ENCODE peak calls at places on chromosomes 4 and X, in nine cellular contexts. Y is HCT116, G is GM12878, S is endothelial cell of umbilical vein, U is stomach, N is K562, J is breast epithelium, B is transverse colon, O is sigmoid colon. W is an unnamed sample.
A peak's percentile ranks its signal among the peaks of the same experiment; 100 is the strongest.

GRCh38 chr4:139783761-139784484 is 118.3 kb downstream of the MGST2 start:
- DNase-seq in Y (no peak), G (no peak), S (no peak), U (no peak), N (no peak), J (peak; percentile 52), B (no peak), O (peak; percentile 67), W (no peak)

GRCh38 chr4:30724217-30724616 is 4.0 kb downstream of the PCDH7 start:
- DNase-seq in Y (no peak), G (no peak), S (peak; percentile 69), U (no peak), N (no peak), J (no peak), B (no peak), O (no peak), W (no peak)

GRCh38 chrX:104921606-104922205 is 298.8 kb downstream of the TEX13A start:
- DNase-seq in Y (no peak), G (no peak), S (no peak), U (no peak), N (no peak), J (no peak), B (no peak), O (peak; percentile 57), W (no peak)

GRCh38 chrX:133813991-133814390 is 171.4 kb downstream of the GPC3 start:
- DNase-seq in Y (no peak), G (no peak), S (no peak), U (no peak), N (no peak), J (no peak), B (no peak), O (no peak), W (no peak)

GRCh38 chr4:101604976-101605375 is 185.6 kb upstream of the BANK1 start:
- DNase-seq in Y (no peak), G (no peak), S (no peak), U (no peak), N (no peak), J (no peak), B (no peak), O (no peak), W (no peak)

GRCh38 chr4:24164054-24164453 is 274.2 kb upstream of the PPARGC1A start:
- DNase-seq in Y (no peak), G (no peak), S (no peak), U (no peak), N (no peak), J (no peak), B (no peak), O (no peak), W (no peak)

GRCh38 chrX:12903646-12904045 is 2.8 kb upstream of the TLR8 start:
- DNase-seq in Y (no peak), G (no peak), S (no peak), U (no peak), N (no peak), J (no peak), B (no peak), O (no peak), W (no peak)

GRCh38 chr4:93852680-93853079 is 24.1 kb downstream of the ATOH1 start:
- DNase-seq in Y (no peak), G (no peak), S (no peak), U (no peak), N (no peak), J (no peak), B (no peak), O (no peak), W (no peak)

GRCh38 chr4:96874657-96875056 is 1034.8 kb downstream of the PDHA2 start:
- DNase-seq in Y (no peak), G (no peak), S (no peak), U (no peak), N (no peak), J (no peak), B (no peak), O (no peak), W (no peak)

GRCh38 chr4:157242871-157243270 is 22.3 kb downstream of the GRIA2 start:
- DNase-seq in Y (no peak), G (no peak), S (no peak), U (no peak), N (no peak), J (no peak), B (no peak), O (no peak), W (no peak)

GRCh38 chr4:88897752-88898151 is 159.2 kb downstream of the FAM13A start:
- DNase-seq in Y (no peak), G (no peak), S (no peak), U (no peak), N (no peak), J (no peak), B (no peak), O (no peak), W (no peak)

GRCh38 chrX:9538544-9539045 is 73.7 kb downstream of the TBL1X start:
- DNase-seq in Y (no peak), G (no peak), S (no peak), U (no peak), N (no peak), J (no peak), B (peak; percentile 33), O (no peak), W (no peak)

GRCh38 chr4:23149815-23150214 is 457.1 kb downstream of the GBA3 start:
- DNase-seq in Y (no peak), G (no peak), S (no peak), U (no peak), N (no peak), J (no peak), B (no peak), O (no peak), W (no peak)
- TF ChIP-seq POLR2A in Y (no peak), G (no peak), S (no peak), U (no peak), N (no peak), J (no peak), B (no peak), O (no peak), W (no peak)

DNA sequence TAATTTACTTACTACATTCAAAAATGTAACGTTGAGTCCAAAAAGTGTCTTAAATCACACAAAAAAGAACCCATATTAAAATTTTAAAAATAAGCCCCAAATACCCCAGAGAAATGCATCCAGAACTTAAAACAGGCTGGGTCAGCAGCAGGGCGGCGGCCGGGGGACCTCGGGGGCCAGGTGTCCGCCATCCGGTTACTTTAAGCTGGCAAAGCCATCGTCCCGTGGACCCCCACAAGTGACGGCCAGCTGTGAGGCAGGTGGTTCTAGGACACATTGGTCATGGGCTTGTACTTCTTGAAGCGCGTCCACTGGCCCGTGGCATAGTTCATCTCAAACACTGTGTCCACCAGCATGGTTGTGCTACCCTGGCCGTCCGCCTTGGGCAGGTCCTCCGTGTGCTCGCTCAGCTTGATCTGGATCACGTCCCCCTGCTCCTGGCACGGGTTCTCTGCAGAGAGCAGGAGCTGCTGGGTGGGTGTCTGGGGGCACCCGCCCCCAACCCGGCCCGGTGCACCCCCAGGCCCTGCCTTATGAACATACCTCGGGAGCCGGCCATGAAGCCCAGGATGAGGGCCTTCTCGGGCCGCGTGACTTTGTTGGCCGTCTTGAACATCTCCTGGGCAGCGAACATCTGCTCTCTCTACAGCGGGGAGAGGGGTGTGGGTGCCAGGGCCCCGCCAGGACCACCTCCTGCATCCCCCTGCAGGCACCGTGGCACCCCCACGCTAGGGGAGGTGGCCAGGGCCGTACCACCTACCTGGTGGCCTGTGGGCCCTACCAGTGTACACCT is 25.5 kb downstream of the NELFA start:
- DNase-seq in Y (no peak), G (no peak), S (no peak), U (no peak), N (no peak), J (no peak), B (no peak), O (no peak), W (no peak)
- TF ChIP-seq POLR2AphosphoS5 in Y (peak; percentile 10), G (no peak), S (no peak), U (no peak), N (no peak), J (no peak), B (no peak), O (no peak), W (no peak)

GRCh38 chr4:110196206-110196870 is 2.1 kb downstream of the ELOVL6 start:
- DNase-seq in Y (no peak), G (no peak), S (peak; percentile 55), U (peak; percentile 45), N (peak; percentile 76), J (no peak), B (peak; percentile 60), O (peak; percentile 66), W (peak; percentile 29)

GRCh38 chr4:110195561-110196205 is 2.7 kb downstream of the ELOVL6 start:
- DNase-seq in Y (no peak), G (no peak), S (peak; percentile 3), U (no peak), N (no peak), J (no peak), B (no peak), O (no peak), W (no peak)

GRCh38 chr4:110197421-110198398 is 705 bp downstream of the ELOVL6 start:
- DNase-seq in Y (no peak), G (no peak), S (peak; percentile 59), U (no peak), N (peak; percentile 23), J (no peak), B (peak; percentile 56), O (peak; percentile 70), W (peak; percentile 27)

GRCh38 chr4:110196871-110197420 is 1.5 kb downstream of the ELOVL6 start:
- DNase-seq in Y (no peak), G (no peak), S (peak; percentile 55), U (peak; percentile 50), N (peak; percentile 61), J (peak; percentile 23), B (peak; percentile 63), O (peak; percentile 73), W (peak; percentile 39)

DNA sequence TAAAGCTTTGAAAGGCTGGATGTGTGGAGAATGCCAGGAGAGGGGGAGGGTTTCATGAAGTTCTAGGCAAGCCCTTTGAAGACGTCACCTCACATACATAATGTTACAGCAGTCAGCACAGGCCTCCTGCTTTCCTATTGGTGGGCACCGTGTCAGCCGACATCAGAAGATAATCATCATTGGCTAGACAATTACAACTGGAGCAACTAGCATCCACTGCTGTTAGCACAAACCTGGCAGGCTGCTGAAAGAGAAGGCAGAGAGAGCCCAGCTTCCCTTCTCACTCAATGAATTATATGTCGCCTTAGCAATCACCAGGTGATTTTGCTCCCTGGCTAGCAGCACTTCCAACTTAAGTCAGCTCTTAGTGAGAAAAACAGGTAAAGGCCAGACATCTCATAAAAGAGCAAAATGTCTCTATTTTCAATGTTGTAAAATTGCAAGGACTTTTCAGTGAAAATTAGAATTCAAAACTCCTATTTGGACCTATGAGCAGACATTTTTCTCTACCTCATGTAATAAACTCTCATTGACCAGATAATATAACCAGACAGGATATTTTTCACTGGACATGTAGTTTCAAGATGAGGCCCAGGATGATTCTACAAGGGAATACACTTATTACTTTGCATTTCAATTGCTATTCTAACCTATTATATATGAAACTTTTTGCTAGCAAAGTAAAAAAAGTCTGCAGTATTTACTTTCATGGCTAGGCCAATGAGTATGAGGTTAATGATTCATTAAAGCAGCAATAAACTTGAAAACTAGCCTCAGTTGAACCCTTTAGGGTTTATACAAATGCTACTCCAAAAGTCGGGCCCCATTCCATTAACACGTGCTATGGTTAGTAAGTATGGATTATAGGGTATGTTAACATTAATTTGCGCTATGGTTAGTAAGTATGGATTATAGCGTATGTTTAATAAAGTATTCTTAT is 4.3 kb downstream of the ELOVL6 start:
- DNase-seq in Y (peak; percentile 88), G (peak; percentile 95), S (peak; percentile 95), U (peak; percentile 81), N (peak; percentile 85), J (peak; percentile 77), B (peak; percentile 80), O (peak; percentile 83), W (peak; percentile 41)
- TF ChIP-seq POLR2A in Y (peak; percentile 90), G (peak; percentile 89), S (peak; percentile 70), U (no peak), N (peak; percentile 98), J (no peak), B (peak; percentile 80), O (peak; percentile 52), W (peak; percentile 79)

GRCh38 chrX:154368630-154369452 is 5.6 kb downstream of the FLNA start:
- DNase-seq in Y (peak; percentile 62), G (peak; percentile 60), S (peak; percentile 74), U (peak; percentile 61), N (peak; percentile 78), J (peak; percentile 78), B (peak; percentile 75), O (peak; percentile 92), W (peak; percentile 51)
- TF ChIP-seq POLR2AphosphoS5 in Y (peak; percentile 30), G (peak; percentile 72), S (peak; percentile 57), U (no peak), N (peak; percentile 65), J (peak; percentile 41), B (peak; percentile 36), O (peak; percentile 18), W (no peak)